ENCODE peak calls at places on chromosomes 1 and 21, in seven cellular contexts. T is amniotic stem cell; C is activated CD8-positive, alpha-beta memory T cell treated with anti-CD3 and anti-CD28 coated beads, Interleukin-2, amount 50 U/mL, for 48 hours; O is GM12865; Y is WTC11; Z is NCI-H446 treated with DMSO at 0.1 percent for 48 hours; V is stimulated activated CD4-positive, alpha-beta T cell treated with anti-CD3 and anti-CD28 coated beads, Interleukin-2, amount 100 ng/mL, for 48 hours. U is an unnamed sample.

GRCh38 chr21:20647603-20648002 is 350.6 kb upstream of the NCAM2 start:
- DNase-seq in T (no peak), C (no peak), O (no peak), Y (no peak), Z (no peak), V (no peak), U (no peak)

GRCh38 chr1:34356862-34357261 is 180.2 kb downstream of the C1orf94 start:
- DNase-seq in T (no peak), C (no peak), O (no peak), Y (no peak), Z (no peak), V (no peak), U (no peak)

GRCh38 chr1:37633040-37633949 is 1.4 kb downstream of the RSPO1 start:
- DNase-seq in T (no peak), C (no peak), O (no peak), Y (peak; percentile 31), Z (no peak), V (no peak), U (no peak)

GRCh38 chr1:156860639-156861423 is at the start of gene NTRK1:
- DNase-seq in T (no peak), C (peak; percentile 74), O (peak; percentile 48), Y (peak; percentile 67), Z (peak; percentile 54), V (no peak), U (no peak)

GRCh38 chr1:3038113-3038551 is 16.9 kb downstream of the ACTRT2 start:
- DNase-seq in T (no peak), C (no peak), O (no peak), Y (no peak), Z (no peak), V (no peak), U (no peak)

GRCh38 chr1:167629681-167630567 is at the start of gene RCSD1:
- DNase-seq in T (no peak), C (peak; percentile 86), O (peak; percentile 88), Y (peak; percentile 43), Z (no peak), V (peak; percentile 55), U (no peak)

GRCh38 chr1:109912873-109913272 is 2.2 kb downstream of the CSF1 start:
- DNase-seq in T (no peak), C (no peak), O (no peak), Y (no peak), Z (no peak), V (no peak), U (no peak)

GRCh38 chr21:45078877-45079281 is 4.5 kb downstream of the ADARB1 start:
- DNase-seq in T (no peak), C (peak; percentile 74), O (peak; percentile 18), Y (no peak), Z (no peak), V (peak; percentile 49), U (no peak)

GRCh38 chr1:206946261-206946660 is at the start of gene PIGR:
- DNase-seq in T (no peak), C (no peak), O (no peak), Y (no peak), Z (no peak), V (no peak), U (no peak)

U was measured in esophagus muscularis mucosa.